ENCODE peak calls at places on chromosomes 7 and 10, in five cellular contexts. One of them, this sample, is unnamed.

GRCh38 chr7:33050425-33051318 is 11.9 kb downstream of the NT5C3A start:
- DNase-seq in activated gamma-delta T cell: no peak
- DNase-seq in NCI-H1694 treated with DMSO at 0.1 percent for 48 hours: peak
- DNase-seq in BJ: no peak
- DNase-seq in stimulated activated CD4-positive, alpha-beta T cell treated with anti-CD3 and anti-CD28 coated beads, Interleukin-12 subunit alpha, Interleukin-12 subunit beta, amount 100 ng/mL, for 48 hours: no peak
- DNase-seq in this sample: peak

GRCh38 chr7:129401968-129402860 is 32.0 kb upstream of the STRIP2 start:
- DNase-seq in activated gamma-delta T cell: no peak
- DNase-seq in stimulated activated CD4-positive, alpha-beta T cell treated with anti-CD3 and anti-CD28 coated beads, Interleukin-12 subunit alpha, Interleukin-12 subunit beta, amount 100 ng/mL, for 48 hours: no peak
- DNase-seq in BJ: no peak
- DNase-seq in NCI-H1694 treated with DMSO at 0.1 percent for 48 hours: no peak
- DNase-seq in this sample: peak

GRCh38 chr10:60537697-60538096 is 148.0 kb upstream of the ANK3 start:
- DNase-seq in NCI-H1694 treated with DMSO at 0.1 percent for 48 hours: no peak
- DNase-seq in BJ: no peak
- DNase-seq in stimulated activated CD4-positive, alpha-beta T cell treated with anti-CD3 and anti-CD28 coated beads, Interleukin-12 subunit alpha, Interleukin-12 subunit beta, amount 100 ng/mL, for 48 hours: no peak
- DNase-seq in activated gamma-delta T cell: no peak
- DNase-seq in this sample: no peak

GRCh38 chr10:91891285-91892001 is 17.8 kb downstream of the FGFBP3 start:
- DNase-seq in NCI-H1694 treated with DMSO at 0.1 percent for 48 hours: no peak
- DNase-seq in activated gamma-delta T cell: no peak
- DNase-seq in BJ: no peak
- DNase-seq in stimulated activated CD4-positive, alpha-beta T cell treated with anti-CD3 and anti-CD28 coated beads, Interleukin-12 subunit alpha, Interleukin-12 subunit beta, amount 100 ng/mL, for 48 hours: no peak
- DNase-seq in this sample: no peak

GRCh38 chr7:47951374-47951773 is 3.1 kb upstream of the PKD1L1 start:
- DNase-seq in activated gamma-delta T cell: no peak
- DNase-seq in BJ: no peak
- DNase-seq in stimulated activated CD4-positive, alpha-beta T cell treated with anti-CD3 and anti-CD28 coated beads, Interleukin-12 subunit alpha, Interleukin-12 subunit beta, amount 100 ng/mL, for 48 hours: no peak
- DNase-seq in NCI-H1694 treated with DMSO at 0.1 percent for 48 hours: no peak
- DNase-seq in this sample: no peak

GRCh38 chr10:111525696-111526095 is 448.9 kb downstream of the ADRA2A start:
- DNase-seq in NCI-H1694 treated with DMSO at 0.1 percent for 48 hours: no peak
- DNase-seq in BJ: no peak
- DNase-seq in activated gamma-delta T cell: no peak
- DNase-seq in stimulated activated CD4-positive, alpha-beta T cell treated with anti-CD3 and anti-CD28 coated beads, Interleukin-12 subunit alpha, Interleukin-12 subunit beta, amount 100 ng/mL, for 48 hours: no peak
- DNase-seq in this sample: no peak

GRCh38 chr7:114806590-114807167 is 115.2 kb upstream of the MDFIC start:
- DNase-seq in BJ: no peak
- DNase-seq in stimulated activated CD4-positive, alpha-beta T cell treated with anti-CD3 and anti-CD28 coated beads, Interleukin-12 subunit alpha, Interleukin-12 subunit beta, amount 100 ng/mL, for 48 hours: no peak
- DNase-seq in NCI-H1694 treated with DMSO at 0.1 percent for 48 hours: no peak
- DNase-seq in activated gamma-delta T cell: no peak
- DNase-seq in this sample: no peak

GRCh38 chr7:26410156-26410555 is 118.5 kb downstream of the SNX10 start:
- DNase-seq in BJ: no peak
- DNase-seq in stimulated activated CD4-positive, alpha-beta T cell treated with anti-CD3 and anti-CD28 coated beads, Interleukin-12 subunit alpha, Interleukin-12 subunit beta, amount 100 ng/mL, for 48 hours: no peak
- DNase-seq in NCI-H1694 treated with DMSO at 0.1 percent for 48 hours: no peak
- DNase-seq in activated gamma-delta T cell: no peak
- DNase-seq in this sample: no peak

GRCh38 chr10:127872871-127873600 is 19.7 kb downstream of the CLRN3 start:
- DNase-seq in activated gamma-delta T cell: no peak
- DNase-seq in NCI-H1694 treated with DMSO at 0.1 percent for 48 hours: no peak
- DNase-seq in BJ: no peak
- DNase-seq in stimulated activated CD4-positive, alpha-beta T cell treated with anti-CD3 and anti-CD28 coated beads, Interleukin-12 subunit alpha, Interleukin-12 subunit beta, amount 100 ng/mL, for 48 hours: no peak
- DNase-seq in this sample: no peak

GRCh38 chr10:98967601-98968000 is 268.1 kb downstream of the HPSE2 start:
- DNase-seq in stimulated activated CD4-positive, alpha-beta T cell treated with anti-CD3 and anti-CD28 coated beads, Interleukin-12 subunit alpha, Interleukin-12 subunit beta, amount 100 ng/mL, for 48 hours: no peak
- DNase-seq in NCI-H1694 treated with DMSO at 0.1 percent for 48 hours: no peak
- DNase-seq in BJ: no peak
- DNase-seq in activated gamma-delta T cell: no peak
- DNase-seq in this sample: no peak

GRCh38 chr7:44639701-44640321 is 33.4 kb downstream of the OGDH start:
- DNase-seq in stimulated activated CD4-positive, alpha-beta T cell treated with anti-CD3 and anti-CD28 coated beads, Interleukin-12 subunit alpha, Interleukin-12 subunit beta, amount 100 ng/mL, for 48 hours: no peak
- DNase-seq in activated gamma-delta T cell: no peak
- DNase-seq in NCI-H1694 treated with DMSO at 0.1 percent for 48 hours: no peak
- DNase-seq in BJ: peak
- DNase-seq in this sample: peak

GRCh38 chr7:151832656-151833055 is 44.3 kb downstream of the PRKAG2 start:
- DNase-seq in NCI-H1694 treated with DMSO at 0.1 percent for 48 hours: no peak
- DNase-seq in BJ: no peak
- DNase-seq in stimulated activated CD4-positive, alpha-beta T cell treated with anti-CD3 and anti-CD28 coated beads, Interleukin-12 subunit alpha, Interleukin-12 subunit beta, amount 100 ng/mL, for 48 hours: no peak
- DNase-seq in activated gamma-delta T cell: no peak
- DNase-seq in this sample: no peak

GRCh38 chr7:85630904-85631582 is 444.2 kb upstream of the SEMA3D start:
- DNase-seq in NCI-H1694 treated with DMSO at 0.1 percent for 48 hours: no peak
- DNase-seq in stimulated activated CD4-positive, alpha-beta T cell treated with anti-CD3 and anti-CD28 coated beads, Interleukin-12 subunit alpha, Interleukin-12 subunit beta, amount 100 ng/mL, for 48 hours: no peak
- DNase-seq in BJ: no peak
- DNase-seq in activated gamma-delta T cell: no peak
- DNase-seq in this sample: no peak

GRCh38 chr7:127250312-127251047 is 2.3 kb downstream of the GRM8 start:
- DNase-seq in stimulated activated CD4-positive, alpha-beta T cell treated with anti-CD3 and anti-CD28 coated beads, Interleukin-12 subunit alpha, Interleukin-12 subunit beta, amount 100 ng/mL, for 48 hours: no peak
- DNase-seq in BJ: no peak
- DNase-seq in NCI-H1694 treated with DMSO at 0.1 percent for 48 hours: peak
- DNase-seq in activated gamma-delta T cell: no peak
- DNase-seq in this sample: no peak

GRCh38 chr7:134350682-134351081 is 34.0 kb upstream of the SLC35B4 start:
- DNase-seq in activated gamma-delta T cell: no peak
- DNase-seq in NCI-H1694 treated with DMSO at 0.1 percent for 48 hours: no peak
- DNase-seq in BJ: no peak
- DNase-seq in stimulated activated CD4-positive, alpha-beta T cell treated with anti-CD3 and anti-CD28 coated beads, Interleukin-12 subunit alpha, Interleukin-12 subunit beta, amount 100 ng/mL, for 48 hours: no peak
- DNase-seq in this sample: no peak

GRCh38 chr10:32983333-32983909 is 25.4 kb upstream of the ITGB1 start:
- DNase-seq in stimulated activated CD4-positive, alpha-beta T cell treated with anti-CD3 and anti-CD28 coated beads, Interleukin-12 subunit alpha, Interleukin-12 subunit beta, amount 100 ng/mL, for 48 hours: no peak
- DNase-seq in NCI-H1694 treated with DMSO at 0.1 percent for 48 hours: no peak
- DNase-seq in BJ: peak
- DNase-seq in activated gamma-delta T cell: no peak
- DNase-seq in this sample: no peak

GRCh38 chr10:48611133-48611532 is 6.3 kb upstream of the ARHGAP22 start:
- DNase-seq in stimulated activated CD4-positive, alpha-beta T cell treated with anti-CD3 and anti-CD28 coated beads, Interleukin-12 subunit alpha, Interleukin-12 subunit beta, amount 100 ng/mL, for 48 hours: no peak
- DNase-seq in activated gamma-delta T cell: no peak
- DNase-seq in BJ: no peak
- DNase-seq in NCI-H1694 treated with DMSO at 0.1 percent for 48 hours: no peak
- DNase-seq in this sample: no peak

GRCh38 chr10:131726460-131726861 is 174.3 kb upstream of the PPP2R2D start:
- DNase-seq in stimulated activated CD4-positive, alpha-beta T cell treated with anti-CD3 and anti-CD28 coated beads, Interleukin-12 subunit alpha, Interleukin-12 subunit beta, amount 100 ng/mL, for 48 hours: no peak
- DNase-seq in NCI-H1694 treated with DMSO at 0.1 percent for 48 hours: no peak
- DNase-seq in activated gamma-delta T cell: no peak
- DNase-seq in BJ: no peak
- DNase-seq in this sample: peak

GRCh38 chr10:42975558-42976352 is 101.1 kb upstream of the RET start:
- DNase-seq in BJ: no peak
- DNase-seq in NCI-H1694 treated with DMSO at 0.1 percent for 48 hours: no peak
- DNase-seq in activated gamma-delta T cell: no peak
- DNase-seq in stimulated activated CD4-positive, alpha-beta T cell treated with anti-CD3 and anti-CD28 coated beads, Interleukin-12 subunit alpha, Interleukin-12 subunit beta, amount 100 ng/mL, for 48 hours: no peak
- DNase-seq in this sample: no peak

GRCh38 chr10:76487582-76487981 is 1056.2 kb downstream of the LRMDA start:
- DNase-seq in BJ: no peak
- DNase-seq in NCI-H1694 treated with DMSO at 0.1 percent for 48 hours: no peak
- DNase-seq in activated gamma-delta T cell: no peak
- DNase-seq in stimulated activated CD4-positive, alpha-beta T cell treated with anti-CD3 and anti-CD28 coated beads, Interleukin-12 subunit alpha, Interleukin-12 subunit beta, amount 100 ng/mL, for 48 hours: no peak
- DNase-seq in this sample: no peak

GRCh38 chr7:142811154-142811737 is 40.5 kb downstream of the PRSS2 start:
- DNase-seq in NCI-H1694 treated with DMSO at 0.1 percent for 48 hours: peak
- DNase-seq in BJ: no peak
- DNase-seq in stimulated activated CD4-positive, alpha-beta T cell treated with anti-CD3 and anti-CD28 coated beads, Interleukin-12 subunit alpha, Interleukin-12 subunit beta, amount 100 ng/mL, for 48 hours: no peak
- DNase-seq in activated gamma-delta T cell: no peak
- DNase-seq in this sample: peak

GRCh38 chr7:116930156-116930913 is 23.0 kb upstream of the ST7 start:
- DNase-seq in NCI-H1694 treated with DMSO at 0.1 percent for 48 hours: peak
- DNase-seq in stimulated activated CD4-positive, alpha-beta T cell treated with anti-CD3 and anti-CD28 coated beads, Interleukin-12 subunit alpha, Interleukin-12 subunit beta, amount 100 ng/mL, for 48 hours: peak
- DNase-seq in BJ: no peak
- DNase-seq in activated gamma-delta T cell: no peak
- DNase-seq in this sample: peak

GRCh38 chr7:130274983-130275649 is 8.5 kb downstream of the CPA2 start:
- DNase-seq in BJ: no peak
- DNase-seq in activated gamma-delta T cell: no peak
- DNase-seq in stimulated activated CD4-positive, alpha-beta T cell treated with anti-CD3 and anti-CD28 coated beads, Interleukin-12 subunit alpha, Interleukin-12 subunit beta, amount 100 ng/mL, for 48 hours: no peak
- DNase-seq in NCI-H1694 treated with DMSO at 0.1 percent for 48 hours: peak
- DNase-seq in this sample: peak

GRCh38 chr7:131649003-131649541 is 92.6 kb upstream of the PODXL start:
- DNase-seq in stimulated activated CD4-positive, alpha-beta T cell treated with anti-CD3 and anti-CD28 coated beads, Interleukin-12 subunit alpha, Interleukin-12 subunit beta, amount 100 ng/mL, for 48 hours: no peak
- DNase-seq in BJ: no peak
- DNase-seq in activated gamma-delta T cell: no peak
- DNase-seq in NCI-H1694 treated with DMSO at 0.1 percent for 48 hours: no peak
- DNase-seq in this sample: no peak

GRCh38 chr7:155921804-155922506 is 109.7 kb upstream of the SHH start:
- DNase-seq in NCI-H1694 treated with DMSO at 0.1 percent for 48 hours: no peak
- DNase-seq in BJ: no peak
- DNase-seq in activated gamma-delta T cell: no peak
- DNase-seq in stimulated activated CD4-positive, alpha-beta T cell treated with anti-CD3 and anti-CD28 coated beads, Interleukin-12 subunit alpha, Interleukin-12 subunit beta, amount 100 ng/mL, for 48 hours: no peak
- DNase-seq in this sample: peak

GRCh38 chr10:68489919-68490318 is 18.1 kb upstream of the DNA2 start:
- DNase-seq in stimulated activated CD4-positive, alpha-beta T cell treated with anti-CD3 and anti-CD28 coated beads, Interleukin-12 subunit alpha, Interleukin-12 subunit beta, amount 100 ng/mL, for 48 hours: no peak
- DNase-seq in NCI-H1694 treated with DMSO at 0.1 percent for 48 hours: no peak
- DNase-seq in activated gamma-delta T cell: no peak
- DNase-seq in BJ: no peak
- DNase-seq in this sample: no peak

GRCh38 chr7:148664319-148664718 is 34.4 kb upstream of the CUL1 start:
- DNase-seq in stimulated activated CD4-positive, alpha-beta T cell treated with anti-CD3 and anti-CD28 coated beads, Interleukin-12 subunit alpha, Interleukin-12 subunit beta, amount 100 ng/mL, for 48 hours: no peak
- DNase-seq in NCI-H1694 treated with DMSO at 0.1 percent for 48 hours: no peak
- DNase-seq in activated gamma-delta T cell: no peak
- DNase-seq in BJ: no peak
- DNase-seq in this sample: no peak

This sample was measured in iPS-NIHi11.